ENCODE peak calls at places on chromosomes 13 and 19, in ten cellular contexts. E is iris pigment epithelial cell, J is EH, M is OCI-LY7, D is cardiac fibroblast, R is AG08395, H is left lung, Z is mucosa of descending colon, T is testis, F is GM23248. K is an unnamed sample.

GRCh38 chr13:106318941-106319411 is 216.5 kb downstream of the EFNB2 start:
- DNase-seq in E (peak; percentile 99), J (peak; percentile 86), M (no peak), D (peak; percentile 87), R (peak; percentile 83), H (no peak), Z (no peak), T (no peak), F (peak; percentile 91), K (peak; percentile 91)

GRCh38 chr19:55238030-55238429 is 9.5 kb upstream of the TMEM86B start:
- DNase-seq in E (no peak), J (no peak), M (no peak), D (no peak), R (no peak), H (peak; percentile 23), Z (no peak), T (no peak), F (no peak), K (peak; percentile 69)

GRCh38 chr19:34577056-34577455 is 95.5 kb downstream of the WTIP start:
- DNase-seq in E (no peak), J (no peak), M (no peak), D (no peak), R (no peak), H (no peak), Z (no peak), T (no peak), F (no peak), K (no peak)

GRCh38 chr13:51276684-51277083 is 54.5 kb downstream of the FAM124A start:
- DNase-seq in E (no peak), J (no peak), M (no peak), D (peak; percentile 19), R (no peak), H (no peak), Z (no peak), T (no peak), F (no peak), K (no peak)

GRCh38 chr19:45305421-45305820 is 17.3 kb downstream of the CKM start:
- DNase-seq in E (peak; percentile 43), J (peak; percentile 29), M (no peak), D (peak; percentile 47), R (no peak), H (no peak), Z (no peak), T (no peak), F (no peak), K (no peak)

GRCh38 chr13:113357529-113357928 is 6.4 kb downstream of the GRTP1 start:
- DNase-seq in E (peak; percentile 83), J (peak; percentile 51), M (no peak), D (no peak), R (peak; percentile 68), H (no peak), Z (no peak), T (no peak), F (peak; percentile 88), K (peak; percentile 92)

GRCh38 chr19:2014081-2014693 is 1.3 kb downstream of the BTBD2 start:
- DNase-seq in E (no peak), J (no peak), M (no peak), D (no peak), R (no peak), H (no peak), Z (no peak), T (no peak), F (no peak), K (peak; percentile 80)

GRCh38 chr19:8363803-8364771 is at the start of gene ANGPTL4:
- DNase-seq in E (peak; percentile 85), J (peak; percentile 58), M (no peak), D (peak; percentile 92), R (peak; percentile 73), H (peak; percentile 84), Z (peak; percentile 79), T (peak; percentile 77), F (peak; percentile 81), K (peak; percentile 91)

GRCh38 chr13:45215392-45216077 is 14.7 kb upstream of the KCTD4 start:
- DNase-seq in E (no peak), J (peak; percentile 19), M (no peak), D (no peak), R (no peak), H (no peak), Z (no peak), T (no peak), F (no peak), K (no peak)

GRCh38 chr19:3358392-3358918 is 7.9 kb upstream of the NFIC start:
- DNase-seq in E (no peak), J (no peak), M (no peak), D (no peak), R (no peak), H (no peak), Z (peak; percentile 54), T (no peak), F (no peak), K (no peak)

K was measured in osteoblast.